ENCODE peak calls at places on chromosomes 2 and 18, in four cellular contexts. F, X, C and L are unnamed samples.

GRCh38 chr2:62196278-62196901 is 475 bp downstream of the B3GNT2 start:
- DNase-seq in F (no peak), X (no peak), C (peak), L (no peak)

GRCh38 chr2:74924463-74925265 is 33.8 kb upstream of the POLE4 start:
- DNase-seq in F (no peak), X (no peak), C (peak), L (no peak)

GRCh38 chr2:41498791-41499190 is 549.0 kb upstream of the PKDCC start:
- DNase-seq in F (no peak), X (no peak), C (no peak), L (no peak)

GRCh38 chr2:26299488-26300092 is 46.4 kb upstream of the SELENOI start:
- DNase-seq in F (no peak), X (peak), C (peak), L (peak)

GRCh38 chr2:170155022-170155722 is 22.8 kb upstream of the MYO3B start:
- DNase-seq in F (no peak), X (peak), C (no peak), L (peak)

GRCh38 chr2:216216951-216217903 is 108.1 kb downstream of the XRCC5 start:
- DNase-seq in F (no peak), X (peak), C (peak), L (peak)

GRCh38 chr2:218781691-218782528 is at the start of gene CYP27A1:
- DNase-seq in F (no peak), X (no peak), C (peak), L (no peak)

GRCh38 chr2:97739893-97740245 is 26.5 kb downstream of the ZAP70 start:
- DNase-seq in F (no peak), X (no peak), C (no peak), L (no peak)

GRCh38 chr2:33131108-33131507 is 184.4 kb downstream of the LTBP1 start:
- DNase-seq in F (no peak), X (peak), C (no peak), L (peak)

GRCh38 chr18:23994361-23994902 is 20.1 kb upstream of the TTC39C start:
- DNase-seq in F (peak), X (peak), C (peak), L (peak)

GRCh38 chr2:189582140-189582825 is 1.7 kb upstream of the SLC40A1 start:
- DNase-seq in F (no peak), X (no peak), C (no peak), L (no peak)

GRCh38 chr18:55362303-55362702 is 225.7 kb downstream of the TCF4 start:
- DNase-seq in F (no peak), X (no peak), C (no peak), L (no peak)

GRCh38 chr2:24855703-24856102 is 62.5 kb downstream of the CENPO start:
- DNase-seq in F (no peak), X (peak), C (no peak), L (peak)

GRCh38 chr2:118431188-118431562 is 342.9 kb downstream of the INSIG2 start:
- DNase-seq in F (no peak), X (no peak), C (no peak), L (peak)

GRCh38 chr2:2012505-2012904 is 268.2 kb upstream of the PXDN start:
- DNase-seq in F (no peak), X (no peak), C (no peak), L (peak)

GRCh38 chr2:148971547-148971946 is 67.0 kb upstream of the LYPD6B start:
- DNase-seq in F (no peak), X (no peak), C (no peak), L (no peak)

GRCh38 chr18:67776929-67777328 is 260.4 kb upstream of the DSEL start:
- DNase-seq in F (no peak), X (peak), C (no peak), L (peak)

GRCh38 chr18:48942554-48943261 is 8.1 kb downstream of the SMAD7 start:
- DNase-seq in F (no peak), X (peak), C (peak), L (peak)
- H3K9ac ChIP-seq in F (peak), X (peak), C (peak), L (peak)

DNA sequence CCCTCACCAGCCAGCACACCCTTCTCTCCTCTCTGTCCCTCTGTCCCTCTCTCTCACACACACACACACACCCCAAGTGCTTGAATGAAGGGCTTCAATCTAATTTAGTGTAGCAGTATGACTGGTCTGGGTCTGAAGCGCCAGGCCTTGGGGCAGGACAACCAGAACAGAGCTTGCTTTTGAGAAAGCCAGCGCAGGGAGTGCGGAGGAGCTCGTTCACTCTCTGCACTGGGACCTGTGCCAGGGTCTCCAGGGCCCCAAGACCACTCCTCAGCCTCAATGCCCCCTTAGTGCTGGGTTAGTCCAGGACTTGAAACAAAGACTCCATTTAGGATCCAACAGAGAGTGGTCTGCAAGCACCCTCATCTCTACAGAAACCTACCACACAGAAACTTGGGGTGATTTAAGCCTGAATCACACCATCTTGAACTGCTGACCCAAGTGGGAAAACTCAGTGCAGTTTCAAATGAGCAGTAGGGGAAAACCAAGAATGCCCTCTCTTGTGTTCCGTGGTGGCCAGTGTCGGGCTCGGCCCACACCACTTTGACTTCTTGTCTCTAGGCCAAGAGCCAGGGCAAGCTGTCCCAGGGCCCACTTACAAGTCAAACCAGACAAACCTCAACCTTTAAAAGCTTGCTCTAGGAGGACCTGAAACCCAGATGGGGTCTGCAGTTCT is 66.6 kb upstream of the WIPF1 start:
- DNase-seq in F (no peak), X (no peak), C (no peak), L (no peak)
- H3K9ac ChIP-seq in F (no peak), X (no peak), C (no peak), L (no peak)

DNA sequence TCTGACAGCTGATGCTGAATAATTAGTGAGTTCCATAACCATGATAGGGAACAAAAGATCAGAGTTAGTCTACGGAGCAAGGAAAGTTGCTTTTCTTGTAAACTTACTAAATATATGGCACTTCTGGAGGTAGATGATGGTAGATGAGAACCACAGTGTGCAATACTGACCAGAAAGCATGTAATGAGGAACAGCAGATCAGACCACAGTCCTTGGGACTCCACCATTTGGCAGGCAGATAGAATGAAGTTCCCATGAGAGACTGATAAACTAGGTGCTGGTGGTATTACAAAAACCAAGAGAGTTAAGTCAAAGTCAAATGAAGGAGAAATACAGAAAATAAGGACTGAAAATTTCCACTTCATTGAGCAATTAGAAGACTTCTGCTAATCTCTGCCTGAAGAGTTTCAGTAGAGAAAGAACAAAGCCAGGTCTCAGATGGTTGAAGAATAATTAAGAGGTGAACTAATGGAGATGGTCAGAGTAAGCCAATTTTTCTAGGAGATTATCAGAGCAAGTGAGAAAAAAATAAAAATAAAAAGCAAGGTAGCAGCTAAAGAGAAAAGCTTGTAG is 10.4 kb downstream of the CERKL start:
- DNase-seq in F (no peak), X (no peak), C (no peak), L (no peak)
- H3K9ac ChIP-seq in F (no peak), X (no peak), C (no peak), L (no peak)

DNA sequence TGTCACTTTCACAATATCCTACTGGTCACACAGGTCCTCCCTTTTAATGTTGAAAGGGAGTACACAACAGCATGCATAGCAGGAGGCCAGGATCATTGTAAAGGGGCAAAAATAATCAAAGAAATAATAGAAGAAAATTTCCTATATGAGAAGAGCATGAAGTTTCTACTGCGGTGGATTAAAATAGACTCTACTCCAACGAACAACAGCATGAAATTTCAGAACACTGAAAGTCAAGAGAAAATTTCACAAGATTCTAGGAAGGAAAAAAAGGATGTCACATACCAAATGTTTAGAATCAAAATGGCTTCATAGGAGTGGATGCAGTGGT is 72.1 kb upstream of the EPAS1 start:
- DNase-seq in F (no peak), X (no peak), C (no peak), L (no peak)
- H3K9ac ChIP-seq in F (no peak), X (no peak), C (no peak), L (no peak)

DNA sequence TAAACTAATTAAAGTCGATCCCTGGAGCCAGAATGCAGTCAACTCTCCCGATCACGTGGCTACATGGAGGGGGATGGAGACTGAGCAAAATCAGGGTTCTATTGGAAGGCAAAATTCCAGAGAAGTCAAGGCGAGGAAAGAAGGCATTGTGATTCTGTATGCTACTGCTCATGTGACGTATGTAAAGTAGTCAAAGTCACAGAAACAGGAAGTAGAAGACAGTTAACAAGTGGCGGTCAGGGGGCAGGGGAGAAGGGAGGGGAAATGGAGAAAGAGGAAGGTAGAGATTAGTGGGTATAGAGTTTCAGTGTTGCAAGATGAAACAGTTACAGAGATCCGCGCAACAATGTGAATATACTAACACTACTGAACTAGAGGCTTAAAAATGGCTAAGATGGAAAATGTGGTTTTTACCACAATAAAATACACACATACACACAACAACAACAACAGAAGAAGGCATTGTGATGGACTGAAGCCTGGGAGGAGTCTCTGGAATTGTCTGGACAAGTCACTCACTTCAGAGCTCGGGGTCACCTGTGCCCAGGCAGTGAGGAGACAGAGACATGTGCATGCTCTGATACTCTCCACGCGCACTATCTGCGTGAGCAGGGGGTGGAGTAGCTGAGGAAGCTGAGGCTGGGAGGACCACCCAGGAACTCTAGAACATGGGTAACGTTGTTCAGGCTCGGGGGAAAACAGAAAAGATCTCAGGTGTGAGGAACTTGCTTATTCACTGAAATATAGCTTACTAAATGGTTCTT is 89.9 kb upstream of the CDCA7 start:
- DNase-seq in F (no peak), X (no peak), C (no peak), L (no peak)
- H3K9ac ChIP-seq in F (no peak), X (no peak), C (no peak), L (no peak)

GRCh38 chr18:3410273-3410672 is 39.7 kb upstream of the TGIF1 start:
- DNase-seq in F (no peak), X (no peak), C (no peak), L (no peak)

GRCh38 chr18:3415110-3415509 is 34.9 kb upstream of the TGIF1 start:
- DNase-seq in F (no peak), X (no peak), C (no peak), L (no peak)

GRCh38 chr18:3411327-3411726 is 38.6 kb upstream of the TGIF1 start:
- DNase-seq in F (no peak), X (no peak), C (no peak), L (no peak)

GRCh38 chr18:3409811-3410210 is 40.2 kb upstream of the TGIF1 start:
- DNase-seq in F (no peak), X (no peak), C (no peak), L (no peak)

GRCh38 chr18:3411854-3412268 is 38.1 kb upstream of the TGIF1 start:
- DNase-seq in F (no peak), X (no peak), C (no peak), L (no peak)
- H3K9ac ChIP-seq in F (peak), X (peak), C (no peak), L (no peak)

GRCh38 chr2:14647714-14648113 is 15.2 kb downstream of the LRATD1 start:
- DNase-seq in F (no peak), X (no peak), C (no peak), L (no peak)
- H3K9ac ChIP-seq in F (no peak), X (no peak), C (no peak), L (no peak)

GRCh38 chr18:7896164-7896563 is 329.0 kb downstream of the PTPRM start:
- DNase-seq in F (no peak), X (no peak), C (no peak), L (no peak)
- H3K9ac ChIP-seq in F (no peak), X (no peak), C (no peak), L (no peak)